ENCODE peak calls at places on chromosomes 2 and 18, in five cellular contexts. K, J, F, P and E are unnamed samples.

GRCh38 chr18:51952844-51953243 is 387.2 kb upstream of the DCC start:
- DNase-seq in K (no peak), J (no peak), F (no peak), P (no peak), E (no peak)

GRCh38 chr18:25434771-25435461 is 83.0 kb upstream of the ZNF521 start:
- DNase-seq in K (no peak), J (no peak), F (no peak), P (no peak), E (no peak)

GRCh38 chr2:61993422-61994024 is 88.0 kb downstream of the COMMD1 start:
- DNase-seq in K (no peak), J (no peak), F (peak), P (peak), E (peak)

GRCh38 chr2:25312958-25313710 is 28.6 kb downstream of the DNMT3A start:
- DNase-seq in K (no peak), J (no peak), F (no peak), P (no peak), E (no peak)

GRCh38 chr18:22427797-22428549 is 10.3 kb upstream of the CTAGE1 start:
- DNase-seq in K (no peak), J (no peak), F (no peak), P (no peak), E (no peak)

GRCh38 chr2:173181982-173182381 is 106.3 kb downstream of the MAP3K20 start:
- DNase-seq in K (no peak), J (no peak), F (no peak), P (no peak), E (no peak)

GRCh38 chr2:204051999-204052558 is 115.5 kb downstream of the ICOS start:
- DNase-seq in K (no peak), J (no peak), F (no peak), P (no peak), E (no peak)

GRCh38 chr2:238902285-238902684 is 54.4 kb downstream of the TWIST2 start:
- DNase-seq in K (no peak), J (no peak), F (no peak), P (no peak), E (no peak)

GRCh38 chr2:54191361-54192130 is 64.5 kb downstream of the TSPYL6 start:
- DNase-seq in K (no peak), J (no peak), F (no peak), P (no peak), E (no peak)

GRCh38 chr18:33863912-33864311 is 285.9 kb downstream of the ASXL3 start:
- DNase-seq in K (no peak), J (no peak), F (no peak), P (no peak), E (no peak)

GRCh38 chr2:3111267-3111666 is 266.4 kb downstream of the EIPR1 start:
- DNase-seq in K (no peak), J (peak), F (no peak), P (no peak), E (no peak)

GRCh38 chr2:119448427-119449141 is 16.9 kb downstream of the TMEM37 start:
- DNase-seq in K (no peak), J (peak), F (no peak), P (no peak), E (no peak)

GRCh38 chr18:57813245-57813644 is 10.1 kb upstream of the ATP8B1 start:
- DNase-seq in K (no peak), J (no peak), F (peak), P (peak), E (peak)

GRCh38 chr2:85409719-85410583 is at the start of gene CAPG:
- DNase-seq in K (peak), J (peak), F (no peak), P (no peak), E (no peak)

GRCh38 chr2:72605836-72606442 is 219.9 kb downstream of the EXOC6B start:
- DNase-seq in K (no peak), J (no peak), F (peak), P (peak), E (no peak)

GRCh38 chr18:21826196-21826595 is 85.6 kb downstream of the MIB1 start:
- DNase-seq in K (no peak), J (no peak), F (peak), P (no peak), E (no peak)

GRCh38 chr2:237257471-237257951 is 156.5 kb downstream of the COL6A3 start:
- DNase-seq in K (peak), J (no peak), F (peak), P (no peak), E (no peak)

GRCh38 chr2:205759286-205759685 is 77.0 kb downstream of the NRP2 start:
- DNase-seq in K (no peak), J (no peak), F (peak), P (no peak), E (no peak)

GRCh38 chr18:26656401-26656943 is 108.1 kb upstream of the KCTD1 start:
- DNase-seq in K (peak), J (no peak), F (no peak), P (no peak), E (no peak)

GRCh38 chr2:95320344-95320712 is 23.2 kb downstream of the KCNIP3 start:
- DNase-seq in K (no peak), J (no peak), F (no peak), P (no peak), E (no peak)

GRCh38 chr2:177635696-177636095 is 243.1 kb downstream of the AGPS start:
- DNase-seq in K (no peak), J (no peak), F (no peak), P (no peak), E (no peak)

GRCh38 chr2:240995041-240995960 is 3.1 kb upstream of the SNED1 start:
- DNase-seq in K (peak), J (peak), F (no peak), P (no peak), E (no peak)

GRCh38 chr2:67733517-67733916 is 329.3 kb downstream of the C1D start:
- DNase-seq in K (no peak), J (peak), F (peak), P (peak), E (no peak)

GRCh38 chr2:205758051-205758450 is 75.8 kb downstream of the NRP2 start:
- DNase-seq in K (no peak), J (no peak), F (peak), P (no peak), E (no peak)

GRCh38 chr2:95377216-95377530 is 25.3 kb upstream of the FAHD2A start:
- DNase-seq in K (peak), J (no peak), F (no peak), P (no peak), E (no peak)

GRCh38 chr2:134705861-134706586 is 12.8 kb downstream of the TMEM163 start:
- DNase-seq in K (no peak), J (no peak), F (no peak), P (no peak), E (no peak)

GRCh38 chr2:10424051-10424450 is 24.1 kb downstream of the ODC1 start:
- DNase-seq in K (no peak), J (peak), F (peak), P (no peak), E (no peak)

GRCh38 chr2:10424916-10425505 is 23.1 kb downstream of the ODC1 start:
- DNase-seq in K (no peak), J (peak), F (no peak), P (no peak), E (no peak)

GRCh38 chr2:10422732-10423399 is 25.3 kb downstream of the ODC1 start:
- DNase-seq in K (no peak), J (peak), F (no peak), P (no peak), E (no peak)

GRCh38 chr2:10422251-10422650 is 25.9 kb downstream of the ODC1 start:
- DNase-seq in K (no peak), J (peak), F (no peak), P (no peak), E (no peak)

DNA sequence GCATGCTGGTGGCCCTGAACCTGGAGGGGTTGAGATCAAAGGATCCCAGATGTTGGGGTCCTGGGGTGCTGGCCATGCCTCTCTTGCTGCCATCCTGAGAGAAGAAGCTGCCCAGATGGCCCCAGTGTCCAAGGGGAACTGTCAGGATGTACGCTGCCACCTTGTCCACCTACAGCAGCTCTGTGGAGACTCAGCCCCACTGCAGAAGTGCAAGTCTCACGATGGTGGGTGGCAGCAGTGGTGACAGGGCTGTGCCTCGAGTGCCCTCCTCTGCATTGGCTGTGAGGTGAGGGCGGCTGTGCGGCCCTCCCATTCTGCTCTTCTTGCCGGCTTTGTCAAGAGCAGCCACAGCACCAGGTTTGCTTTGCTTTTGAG is 24.7 kb downstream of the ODC1 start:
- DNase-seq in K (no peak), J (peak), F (no peak), P (no peak), E (no peak)
- H3K4me3 ChIP-seq in K (no peak), J (no peak), F (no peak), P (no peak), E (no peak)

GRCh38 chr2:188979730-188980123 is 5.6 kb downstream of the COL3A1 start:
- DNase-seq in K (no peak), J (no peak), F (peak), P (no peak), E (no peak)

GRCh38 chr2:188975497-188976102 is 1.4 kb downstream of the COL3A1 start:
- DNase-seq in K (no peak), J (no peak), F (peak), P (no peak), E (peak)

GRCh38 chr2:188979119-188979729 is 5.1 kb downstream of the COL3A1 start:
- DNase-seq in K (no peak), J (no peak), F (no peak), P (no peak), E (no peak)

GRCh38 chr2:188976545-188977268 is 2.5 kb downstream of the COL3A1 start:
- DNase-seq in K (no peak), J (no peak), F (peak), P (peak), E (no peak)

DNA sequence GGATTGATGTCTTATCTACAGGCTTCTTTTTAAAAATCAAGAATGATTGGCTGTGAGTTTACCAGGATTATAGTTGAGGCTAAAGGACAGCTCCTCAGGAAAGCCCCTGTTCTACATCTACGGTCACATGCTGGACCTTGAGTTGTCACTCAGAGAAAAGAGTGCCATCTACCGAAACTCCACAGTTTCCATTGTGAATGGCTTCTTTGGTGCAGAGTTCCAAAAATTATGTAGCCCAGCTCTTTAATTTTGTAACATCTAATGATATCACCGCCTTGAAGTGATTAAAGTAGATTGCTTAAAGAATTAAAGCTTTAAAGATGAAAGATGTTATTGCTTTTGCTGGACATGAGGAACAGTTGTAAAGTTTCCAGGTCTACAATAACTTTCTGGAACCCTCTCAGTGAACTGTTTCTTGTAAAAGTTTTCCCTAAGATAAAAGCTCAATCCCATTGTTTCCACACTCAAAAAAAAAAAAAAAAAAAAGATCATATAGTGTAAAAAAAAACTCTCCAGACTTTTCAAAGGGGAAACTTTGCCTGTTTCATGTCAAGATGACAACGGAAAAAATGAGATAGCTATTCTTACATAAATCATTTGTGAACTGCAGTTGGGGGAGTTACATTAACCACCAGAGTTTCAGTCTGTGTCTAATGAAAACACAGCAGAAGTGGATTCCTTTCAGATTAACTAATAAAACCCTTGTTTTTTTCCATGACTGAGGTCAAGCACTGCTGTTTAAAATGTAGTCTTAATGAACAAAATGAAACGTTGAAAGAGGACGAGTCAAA is 4.3 kb downstream of the COL3A1 start:
- DNase-seq in K (no peak), J (no peak), F (peak), P (peak), E (no peak)
- H3K4me3 ChIP-seq in K (peak), J (no peak), F (peak), P (no peak), E (peak)

GRCh38 chr2:45170191-45170975 is 161.1 kb upstream of the SIX2 start:
- DNase-seq in K (no peak), J (no peak), F (no peak), P (no peak), E (no peak)

GRCh38 chr2:45169339-45170190 is 160.3 kb upstream of the SIX2 start:
- DNase-seq in K (no peak), J (no peak), F (peak), P (no peak), E (no peak)

GRCh38 chr2:45170976-45171514 is 161.8 kb upstream of the SIX2 start:
- DNase-seq in K (no peak), J (no peak), F (peak), P (no peak), E (no peak)

GRCh38 chr2:45167885-45168284 is 158.6 kb upstream of the SIX2 start:
- DNase-seq in K (no peak), J (no peak), F (no peak), P (no peak), E (no peak)

GRCh38 chr2:45168731-45169338 is 159.6 kb upstream of the SIX2 start:
- DNase-seq in K (no peak), J (no peak), F (no peak), P (no peak), E (no peak)
- H3K4me3 ChIP-seq in K (peak), J (peak), F (peak), P (no peak), E (peak)

DNA sequence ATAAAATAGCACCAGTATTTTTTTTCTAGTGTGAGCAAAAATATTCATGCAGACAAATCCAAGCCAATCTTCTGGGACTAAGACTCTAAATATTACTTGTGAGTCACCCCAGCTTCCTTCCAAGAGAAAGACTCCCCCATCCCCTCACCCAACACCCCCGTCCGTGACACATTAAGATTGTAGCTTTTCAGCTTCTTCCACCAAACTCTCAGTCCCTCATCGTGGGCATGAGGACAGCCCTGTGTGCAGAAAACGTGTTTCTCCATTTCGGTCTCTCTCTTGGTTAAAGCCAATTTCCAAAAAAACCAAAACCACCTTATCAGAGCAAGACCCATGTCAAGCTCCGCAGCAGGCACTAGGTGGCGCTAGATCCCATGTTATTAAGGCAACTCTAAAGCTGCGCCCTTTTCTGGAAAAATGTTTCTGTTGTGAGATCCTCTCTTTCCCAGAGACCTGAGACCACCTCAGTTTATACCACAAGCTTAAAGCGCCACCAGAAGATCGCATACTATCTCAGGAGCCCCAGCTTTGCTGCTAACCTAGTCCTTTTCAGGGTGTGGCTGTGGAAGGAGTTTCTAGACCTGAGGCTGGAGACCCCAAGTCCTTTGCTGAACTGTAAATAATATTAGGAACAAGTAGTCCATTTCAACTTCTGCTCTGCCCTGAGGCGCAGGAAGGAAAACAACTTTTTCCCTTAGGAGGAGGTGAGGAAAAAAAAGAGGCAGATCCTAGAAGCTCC is 123.1 kb upstream of the LGALSL start:
- DNase-seq in K (peak), J (peak), F (peak), P (peak), E (peak)
- H3K4me3 ChIP-seq in K (peak), J (no peak), F (peak), P (no peak), E (peak)

DNA sequence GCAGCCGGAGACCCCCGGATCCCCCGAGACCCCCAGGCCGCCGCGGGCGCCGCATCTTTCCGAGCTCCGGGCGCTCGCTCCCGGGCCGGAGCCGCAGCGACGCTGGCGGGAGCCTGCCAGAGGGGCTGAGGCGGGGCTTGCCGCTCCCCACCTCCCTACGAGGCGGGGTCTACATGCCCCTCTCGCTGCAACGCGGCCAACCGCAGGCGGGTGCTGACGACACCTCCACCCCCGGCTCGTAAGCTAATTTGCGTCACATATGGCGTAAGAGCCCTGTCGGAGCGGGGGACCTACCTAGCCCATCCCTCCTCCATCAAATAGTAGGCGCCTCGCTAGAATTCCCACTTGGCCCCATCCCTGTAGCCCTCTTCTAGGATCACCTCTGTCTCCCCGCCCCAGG is at the start of gene PTPRN:
- DNase-seq in K (no peak), J (no peak), F (peak), P (no peak), E (peak)
- H3K4me3 ChIP-seq in K (no peak), J (no peak), F (peak), P (no peak), E (peak)